ENCODE peak calls at places on chromosomes 7 and 10, in six cellular contexts. O is H9, M is neuronal stem cell, K is IMR-90, D is trophoblast cell, C is H1. V is an unnamed sample.
A peak's percentile ranks its signal among the peaks of the same experiment; 100 is the strongest.

GRCh38 chr7:154409703-154410311 is 357.6 kb downstream of the DPP6 start:
- DNase-seq in K (no peak), M (peak; percentile 74), D (peak; percentile 64), O (peak; percentile 37), C (no peak), V (peak; percentile 1)

GRCh38 chr7:91660734-91661355 is 219.7 kb downstream of the MTERF1 start:
- DNase-seq in D (no peak), M (no peak), O (no peak), K (no peak), C (no peak), V (no peak)

GRCh38 chr7:66664590-66665293 is 36.1 kb downstream of the KCTD7 start:
- DNase-seq in M (no peak), C (no peak), O (no peak), K (no peak), D (no peak), V (peak; percentile 25)

GRCh38 chr10:59513558-59513957 is 151.2 kb upstream of the FAM13C start:
- DNase-seq in M (no peak), C (no peak), K (peak; percentile 29), D (no peak), O (no peak), V (no peak)

GRCh38 chr10:930415-931325 is 835 bp downstream of the LARP4B start:
- DNase-seq in D (peak; percentile 80), K (peak; percentile 30), M (peak; percentile 42), O (peak; percentile 56), C (no peak), V (peak; percentile 59)

GRCh38 chr10:70445718-70446485 is 4.4 kb upstream of the NODAL start:
- DNase-seq in C (no peak), K (peak; percentile 91), O (peak; percentile 55), D (no peak), M (no peak), V (peak; percentile 74)

GRCh38 chr10:78267070-78267469 is 233.4 kb downstream of the RPS24 start:
- DNase-seq in K (peak; percentile 58), O (no peak), C (no peak), M (no peak), D (no peak), V (peak; percentile 90)

GRCh38 chr7:25068814-25069213 is 56.2 kb downstream of the CYCS start:
- DNase-seq in K (no peak), M (no peak), D (peak; percentile 26), O (no peak), C (no peak), V (no peak)

GRCh38 chr10:113961261-113961938 is 82.3 kb upstream of the ADRB1 start:
- DNase-seq in C (no peak), M (no peak), K (no peak), O (no peak), D (no peak), V (no peak)

GRCh38 chr7:101173752-101174244 is 6.3 kb downstream of the NAT16 start:
- DNase-seq in O (peak; percentile 90), K (no peak), M (no peak), D (peak; percentile 28), C (no peak), V (no peak)

GRCh38 chr7:158863611-158864506 is 7.5 kb downstream of the DYNC2I1 start:
- DNase-seq in K (peak; percentile 60), D (peak; percentile 88), C (no peak), M (no peak), O (no peak), V (peak; percentile 90)

GRCh38 chr7:5170251-5170650 is 19.8 kb upstream of the WIPI2 start:
- DNase-seq in C (no peak), D (no peak), M (no peak), O (no peak), K (no peak), V (no peak)

GRCh38 chr7:4078580-4078979 is 603.5 kb upstream of the FOXK1 start:
- DNase-seq in M (no peak), O (no peak), D (no peak), K (no peak), C (no peak), V (no peak)

GRCh38 chr7:70417061-70417655 is 714.8 kb upstream of the GALNT17 start:
- DNase-seq in C (no peak), M (no peak), K (no peak), O (peak; percentile 59), D (no peak), V (no peak)

GRCh38 chr7:158141806-158142518 is 445.7 kb downstream of the PTPRN2 start:
- DNase-seq in K (no peak), D (no peak), C (no peak), M (no peak), O (no peak), V (no peak)

GRCh38 chr10:48600645-48601505 is 4.0 kb downstream of the ARHGAP22 start:
- DNase-seq in M (no peak), K (no peak), O (no peak), D (no peak), C (no peak), V (no peak)

GRCh38 chr7:6171532-6172330 is 100.7 kb downstream of the CYTH3 start:
- DNase-seq in C (peak; percentile 38), M (peak; percentile 30), D (no peak), K (no peak), O (peak; percentile 89), V (no peak)

GRCh38 chr7:27771111-27771510 is 31.1 kb downstream of the TAX1BP1 start:
- DNase-seq in C (no peak), K (no peak), M (no peak), D (peak; percentile 65), O (no peak), V (no peak)

GRCh38 chr10:102644066-102644645 is at the start of gene TRIM8:
- DNase-seq in K (no peak), M (no peak), C (no peak), O (peak; percentile 53), D (peak; percentile 45), V (peak; percentile 46)

GRCh38 chr10:102645741-102646609 is 1.7 kb downstream of the TRIM8 start:
- DNase-seq in D (peak; percentile 78), K (peak; percentile 96), C (no peak), O (no peak), M (no peak), V (peak; percentile 96)

GRCh38 chr10:102643346-102644065 is 773 bp upstream of the TRIM8 start:
- DNase-seq in C (no peak), K (peak; percentile 74), D (peak; percentile 53), O (peak; percentile 70), M (peak; percentile 65), V (peak; percentile 87)

GRCh38 chr10:102645388-102645740 is 1.1 kb downstream of the TRIM8 start:
- DNase-seq in K (peak; percentile 78), C (no peak), D (peak; percentile 71), O (no peak), M (peak; percentile 56), V (peak; percentile 94)

GRCh38 chr10:102644646-102645387 is 538 bp downstream of the TRIM8 start:
- DNase-seq in O (peak; percentile 89), K (peak; percentile 68), M (peak; percentile 62), C (peak; percentile 56), D (peak; percentile 95), V (peak; percentile 80)
- H3K4me1 ChIP-seq in O (peaks cover 5% of the 10 kb centered on the region), K (peaks cover 28% of the 10 kb centered on the region), M (peaks cover 38% of the 10 kb centered on the region), C (peaks cover 30% of the 10 kb centered on the region), D (peaks cover 15% of the 10 kb centered on the region), V (peaks cover 34% of the 10 kb centered on the region)

GRCh38 chr7:148700693-148701092 is 2.0 kb downstream of the CUL1 start:
- DNase-seq in C (no peak), O (no peak), D (peak; percentile 31), M (no peak), K (peak; percentile 50), V (peak; percentile 68)

GRCh38 chr7:148699772-148700629 is 1.3 kb downstream of the CUL1 start:
- DNase-seq in K (peak; percentile 39), C (no peak), M (peak; percentile 62), D (peak; percentile 53), O (no peak), V (peak; percentile 52)

GRCh38 chr7:148697950-148698396 is 730 bp upstream of the CUL1 start:
- DNase-seq in O (no peak), M (no peak), K (peak; percentile 23), D (peak; percentile 37), C (no peak), V (peak; percentile 26)

GRCh38 chr7:148698397-148699023 is at the start of gene CUL1:
- DNase-seq in C (peak; percentile 29), O (peak; percentile 65), K (peak; percentile 52), M (peak; percentile 74), D (peak; percentile 72), V (peak; percentile 76)

GRCh38 chr7:148699024-148699771 is 495 bp downstream of the CUL1 start:
- DNase-seq in M (peak; percentile 24), O (peak; percentile 50), D (peak; percentile 82), C (no peak), K (peak; percentile 45), V (peak; percentile 62)
- H4K8ac ChIP-seq in M (peak overlapping the region; percentile 72), O (no peak overlapping the region), D (peak overlapping the region; percentile 89), C (peak overlapping the region; percentile 97), K (peak overlapping the region; percentile 42), V (peak overlapping the region; percentile 97)

DNA sequence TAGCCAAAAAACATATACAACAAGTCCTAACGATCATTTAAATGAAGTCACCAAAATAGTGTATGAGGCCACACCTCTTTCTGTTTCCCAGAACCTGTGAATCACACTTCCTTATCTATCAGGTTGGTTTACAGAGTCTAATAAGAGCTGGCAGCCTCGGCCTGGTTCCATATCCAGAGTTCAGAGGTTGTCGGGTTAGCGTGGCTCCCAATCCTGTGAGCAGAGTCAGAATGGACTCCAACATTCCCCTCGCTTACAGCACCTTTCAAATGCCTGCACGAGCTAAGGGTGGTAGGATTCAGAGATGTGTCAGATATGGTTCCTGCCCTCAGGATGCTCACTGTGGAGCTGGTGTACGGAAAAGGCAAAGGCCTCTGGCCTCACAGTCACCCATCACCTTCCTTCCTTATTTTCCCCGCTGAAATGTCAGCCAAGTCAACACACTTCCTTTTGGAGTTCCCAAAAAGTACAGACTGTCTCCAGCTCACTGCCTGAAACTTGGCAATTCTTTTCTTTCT is 6.0 kb downstream of the IL15RA start:
- DNase-seq in D (peak; percentile 18), M (no peak), C (no peak), O (no peak), K (no peak), V (peak; percentile 29)
- H2AFZ ChIP-seq in D (no peak overlapping the region), M (no peak overlapping the region), C (no peak overlapping the region), O (no peak overlapping the region), K (no peak overlapping the region), V (no peak overlapping the region)

GRCh38 chr10:119313024-119313423 is 105.7 kb downstream of the GRK5 start:
- DNase-seq in D (no peak), K (no peak), O (no peak), C (no peak), M (no peak), V (no peak)

GRCh38 chr10:119313645-119314044 is 106.3 kb downstream of the GRK5 start:
- DNase-seq in C (no peak), M (no peak), D (no peak), O (no peak), K (no peak), V (no peak)

GRCh38 chr10:119315128-119316001 is 108.0 kb downstream of the GRK5 start:
- DNase-seq in K (peak; percentile 98), C (no peak), M (peak; percentile 40), D (peak; percentile 76), O (peak; percentile 79), V (peak; percentile 97)

GRCh38 chr10:119314486-119314885 is 107.1 kb downstream of the GRK5 start:
- DNase-seq in C (no peak), K (no peak), O (no peak), M (no peak), D (no peak), V (no peak)

DNA sequence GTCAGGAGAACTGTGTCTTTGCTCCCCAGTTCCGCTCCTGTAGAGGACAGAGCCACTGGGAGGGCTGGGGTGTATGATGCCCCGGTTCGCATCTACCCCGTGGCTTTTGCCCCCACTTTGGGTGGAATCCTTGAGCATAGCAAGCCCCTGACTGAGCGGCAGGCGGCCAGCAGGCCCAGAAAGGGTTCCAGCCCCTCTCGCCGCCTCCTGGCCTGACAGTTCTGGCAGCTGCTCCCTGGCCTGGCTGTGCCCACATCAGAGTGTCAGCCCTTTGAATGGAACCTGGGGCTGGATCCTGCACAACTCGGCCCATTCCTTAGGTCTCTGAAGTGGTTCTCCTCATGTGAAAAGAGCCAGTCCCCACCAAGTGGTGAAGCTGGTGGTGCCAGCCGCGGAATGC is 106.7 kb downstream of the GRK5 start:
- DNase-seq in C (no peak), D (no peak), M (no peak), O (no peak), K (no peak), V (no peak)
- H3K4me1 ChIP-seq in C (peaks cover 22% of the 10 kb centered on the region), D (peaks cover 31% of the 10 kb centered on the region), M (peaks cover 48% of the 10 kb centered on the region), O (peaks cover 7% of the 10 kb centered on the region), K (peaks cover 51% of the 10 kb centered on the region), V (peaks cover 56% of the 10 kb centered on the region)

V was measured in mesenchymal stem cell.